ENCODE peak calls at places on chromosome 11, in four cellular contexts. Z, P, T and M are unnamed samples.
A peak's percentile ranks its signal among the peaks of the same experiment; 100 is the strongest.

GRCh38 chr11:132627981-132628380 is 904.3 kb downstream of the OPCML start:
- DNase-seq in P (no peak), Z (no peak), T (no peak), M (no peak)

GRCh38 chr11:26905368-26905767 is 88.5 kb upstream of the FIBIN start:
- DNase-seq in Z (no peak), P (no peak), T (no peak), M (no peak)

GRCh38 chr11:25163421-25163820 is 666.6 kb downstream of the LUZP2 start:
- DNase-seq in Z (no peak), P (no peak), T (no peak), M (no peak)

GRCh38 chr11:86103808-86104207 is 34.9 kb upstream of the PICALM start:
- DNase-seq in Z (no peak), T (no peak), P (no peak), M (no peak)

GRCh38 chr11:30553521-30554110 is 32.5 kb downstream of the MPPED2 start:
- DNase-seq in Z (no peak), T (no peak), P (no peak), M (no peak)

GRCh38 chr11:85826096-85826855 is 15.3 kb upstream of the SYTL2 start:
- DNase-seq in P (peak; percentile 3), T (peak; percentile 3), Z (no peak), M (no peak)

GRCh38 chr11:92388380-92388779 is 163.8 kb downstream of the FAT3 start:
- DNase-seq in T (no peak), P (no peak), Z (no peak), M (no peak)

GRCh38 chr11:46364056-46364455 is 16.8 kb downstream of the DGKZ start:
- DNase-seq in P (no peak), T (no peak), Z (no peak), M (no peak)

GRCh38 chr11:119340335-119341221 is at the start of gene C1QTNF5:
- DNase-seq in Z (no peak), P (no peak), T (peak; percentile 65), M (no peak)

GRCh38 chr11:96648991-96649390 is 259.2 kb downstream of the JRKL start:
- DNase-seq in T (no peak), Z (no peak), P (no peak), M (no peak)

GRCh38 chr11:113249491-113249763 is 65.0 kb upstream of the TTC12 start:
- DNase-seq in P (no peak), T (no peak), Z (no peak), M (no peak)

GRCh38 chr11:36292311-36292722 is 3.1 kb upstream of the COMMD9 start:
- DNase-seq in Z (no peak), T (no peak), P (no peak), M (no peak)

GRCh38 chr11:9053631-9054030 is 37.8 kb downstream of the SCUBE2 start:
- DNase-seq in P (no peak), Z (no peak), T (no peak), M (no peak)

GRCh38 chr11:61955031-61955415 is 4.9 kb downstream of the BEST1 start:
- DNase-seq in T (no peak), P (no peak), Z (no peak), M (no peak)

GRCh38 chr11:106988151-106988806 is 30.0 kb downstream of the GUCY1A2 start:
- DNase-seq in Z (no peak), P (no peak), T (no peak), M (no peak)

GRCh38 chr11:94845622-94846021 is 77.5 kb downstream of the AMOTL1 start:
- DNase-seq in Z (no peak), P (no peak), T (no peak), M (no peak)

GRCh38 chr11:99522467-99523173 is 501.9 kb downstream of the CNTN5 start:
- DNase-seq in Z (no peak), T (no peak), P (no peak), M (no peak)

GRCh38 chr11:65117206-65118096 is at the start of gene ZNHIT2:
- DNase-seq in T (peak; percentile 98), Z (peak; percentile 100), P (peak; percentile 100), M (peak; percentile 87)

GRCh38 chr11:9493492-9493891 is 32.7 kb downstream of the ZNF143 start:
- DNase-seq in Z (no peak), P (no peak), T (no peak), M (no peak)

GRCh38 chr11:130215531-130216220 is 56.1 kb downstream of the ST14 start:
- DNase-seq in Z (no peak), P (no peak), T (peak; percentile 11), M (no peak)

GRCh38 chr11:45371251-45371749 is 85.2 kb upstream of the SYT13 start:
- DNase-seq in P (peak; percentile 46), T (peak; percentile 52), Z (peak; percentile 45), M (peak; percentile 92)

GRCh38 chr11:128725630-128726461 is 32.0 kb downstream of the FLI1 start:
- DNase-seq in P (peak; percentile 32), Z (no peak), T (no peak), M (no peak)

GRCh38 chr11:19460718-19461405 is 220.1 kb upstream of the E2F8 start:
- DNase-seq in Z (no peak), T (peak; percentile 21), P (no peak), M (no peak)

GRCh38 chr11:20444537-20444936 is 57.0 kb downstream of the PRMT3 start:
- DNase-seq in T (no peak), P (no peak), Z (no peak), M (no peak)

GRCh38 chr11:57405271-57405890 is 14.9 kb upstream of the PRG2 start:
- DNase-seq in T (no peak), Z (no peak), P (no peak), M (no peak)

GRCh38 chr11:13117344-13117743 is 108.2 kb downstream of the RASSF10 start:
- DNase-seq in P (no peak), T (no peak), Z (no peak), M (no peak)

GRCh38 chr11:23288001-23288783 is 427.9 kb upstream of the CCDC179 start:
- DNase-seq in Z (no peak), T (no peak), P (no peak), M (no peak)

GRCh38 chr11:70763606-70764005 is 365.3 kb downstream of the CTTN start:
- DNase-seq in T (no peak), P (no peak), Z (no peak), M (no peak)

GRCh38 chr11:64093233-64094039 is 57.7 kb downstream of the FLRT1 start:
- DNase-seq in T (no peak), P (no peak), Z (no peak), M (no peak)

GRCh38 chr11:11313426-11313825 is 39.6 kb downstream of the CSNK2A3 start:
- DNase-seq in P (no peak), Z (no peak), T (no peak), M (no peak)

GRCh38 chr11:271316-271715 is 6.9 kb upstream of the NLRP6 start:
- DNase-seq in T (no peak), Z (no peak), P (no peak), M (no peak)

GRCh38 chr11:68843703-68844312 is 2.1 kb upstream of the CPT1A start:
- DNase-seq in P (peak; percentile 71), Z (peak; percentile 69), T (peak; percentile 6), M (no peak)